ENCODE peak calls at places on chromosomes 1 and 21, in five cellular contexts. B is GM23338, R is GM23248, F is OCI-LY7, M is MM.1S. H is an unnamed sample.

GRCh38 chr1:145705634-145706033 is 1.5 kb downstream of the PDZK1 start:
- DNase-seq in B (no peak), R (no peak), F (no peak), M (no peak), H (no peak)

GRCh38 chr21:43302356-43302700 is 124.6 kb downstream of the SIK1 start:
- DNase-seq in B (no peak), R (no peak), F (no peak), M (no peak), H (no peak)

GRCh38 chr1:202698276-202698675 is 12.0 kb downstream of the SYT2 start:
- DNase-seq in B (no peak), R (no peak), F (no peak), M (no peak), H (no peak)

GRCh38 chr1:53579221-53580008 is 120.2 kb downstream of the DMRTB1 start:
- DNase-seq in B (no peak), R (no peak), F (no peak), M (no peak), H (no peak)

GRCh38 chr1:24793762-24794161 is 48.5 kb downstream of the CLIC4 start:
- DNase-seq in B (no peak), R (peak; percentile 84), F (no peak), M (no peak), H (no peak)

GRCh38 chr1:107523061-107523460 is 382.2 kb downstream of the NTNG1 start:
- DNase-seq in B (no peak), R (no peak), F (no peak), M (no peak), H (no peak)

GRCh38 chr1:192610114-192610958 is 25.6 kb upstream of the RGS13 start:
- DNase-seq in B (peak; percentile 35), R (peak; percentile 55), F (peak; percentile 65), M (peak; percentile 59), H (no peak)

GRCh38 chr1:221543529-221544120 is 198.3 kb downstream of the DUSP10 start:
- DNase-seq in B (peak; percentile 58), R (peak; percentile 70), F (no peak), M (no peak), H (no peak)

GRCh38 chr1:69982992-69983391 is 222.4 kb downstream of the LRRC40 start:
- DNase-seq in B (no peak), R (peak; percentile 95), F (no peak), M (no peak), H (no peak)

GRCh38 chr1:226220473-226221189 is 2.8 kb upstream of the MIXL1 start:
- DNase-seq in B (peak; percentile 63), R (no peak), F (no peak), M (no peak), H (no peak)

GRCh38 chr1:234393190-234393589 is 19.9 kb downstream of the COA6 start:
- DNase-seq in B (peak; percentile 5), R (no peak), F (no peak), M (no peak), H (no peak)

GRCh38 chr1:178500091-178500770 is 3.5 kb upstream of the CLEC20A start:
- DNase-seq in B (peak; percentile 66), R (peak; percentile 18), F (no peak), M (no peak), H (no peak)

GRCh38 chr1:226875641-226876295 is 5.4 kb downstream of the PSEN2 start:
- DNase-seq in B (peak; percentile 51), R (no peak), F (no peak), M (no peak), H (peak; percentile 85)

GRCh38 chr1:209486861-209487260 is 96.7 kb upstream of the CAMK1G start:
- DNase-seq in B (no peak), R (peak; percentile 37), F (no peak), M (no peak), H (no peak)

GRCh38 chr1:58402444-58402843 is 144.1 kb downstream of the OMA1 start:
- DNase-seq in B (no peak), R (peak; percentile 49), F (no peak), M (no peak), H (no peak)

GRCh38 chr21:36728371-36729111 is 29.6 kb downstream of the SIM2 start:
- DNase-seq in B (no peak), R (no peak), F (no peak), M (no peak), H (no peak)

GRCh38 chr1:167905671-167906070 is 8.3 kb downstream of the ADCY10 start:
- DNase-seq in B (no peak), R (no peak), F (no peak), M (no peak), H (no peak)

GRCh38 chr1:228842094-228842775 is 107.0 kb downstream of the RHOU start:
- DNase-seq in B (no peak), R (peak; percentile 85), F (no peak), M (no peak), H (no peak)

GRCh38 chr1:100448371-100448770 is 89.6 kb upstream of the GPR88 start:
- DNase-seq in B (no peak), R (no peak), F (no peak), M (no peak), H (no peak)

GRCh38 chr1:174114788-174115448 is 44.4 kb upstream of the RABGAP1L start:
- DNase-seq in B (peak; percentile 89), R (peak; percentile 67), F (peak; percentile 75), M (peak; percentile 62), H (peak; percentile 17)

GRCh38 chr1:218809625-218810024 is 364.1 kb upstream of the LYPLAL1 start:
- DNase-seq in B (no peak), R (no peak), F (no peak), M (no peak), H (no peak)

GRCh38 chr1:63321061-63321787 is 1.1 kb upstream of the FOXD3 start:
- DNase-seq in B (peak; percentile 69), R (no peak), F (no peak), M (no peak), H (no peak)

DNA sequence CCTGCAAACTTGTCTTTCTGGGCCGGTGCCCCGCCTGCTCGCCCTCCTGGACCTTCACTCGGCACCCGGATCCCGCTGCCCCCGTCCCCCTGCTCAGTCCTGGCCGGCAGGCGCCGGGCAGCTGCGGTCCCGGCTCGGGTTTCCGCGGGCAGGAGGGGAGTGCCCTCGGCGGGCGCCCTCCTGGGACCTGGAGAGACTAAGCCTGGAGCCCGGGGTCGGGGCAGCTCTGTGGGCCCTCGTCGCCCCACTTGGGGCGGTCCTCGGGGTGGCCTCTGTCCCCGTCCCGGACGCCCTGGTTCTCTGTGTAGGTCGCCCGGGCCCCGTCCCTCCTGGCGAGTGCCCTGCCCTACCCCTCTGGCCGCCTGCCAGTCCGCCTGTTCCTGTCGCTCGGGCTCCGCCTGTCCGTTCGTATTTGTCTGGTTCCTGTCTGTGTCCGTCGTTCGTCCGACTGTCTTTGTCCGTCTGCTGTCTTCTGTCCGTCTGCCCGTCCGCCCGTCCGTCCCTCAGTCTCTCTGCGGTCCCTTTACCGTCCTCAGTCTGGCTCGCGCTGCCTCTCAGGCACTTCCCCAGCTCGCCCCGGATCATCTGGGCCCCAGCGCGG is 492 bp downstream of the SERINC2 start:
- DNase-seq in B (peak; percentile 43), R (peak; percentile 76), F (no peak), M (peak; percentile 19), H (peak; percentile 79)
- H2AFZ ChIP-seq in B (peak overlapping the region; percentile 95), R (peak overlapping the region; percentile 94), F (peak overlapping the region; percentile 37), M (peak overlapping the region; percentile 96), H (peak overlapping the region; percentile 92)

GRCh38 chr21:33362044-33362555 is 37.3 kb downstream of the IFNAR1 start:
- DNase-seq in B (peak; percentile 92), R (no peak), F (peak; percentile 72), M (peak; percentile 63), H (no peak)
- H3K9me2 ChIP-seq in B (no peaks in the 10 kb centered on the region), R (no peaks in the 10 kb centered on the region), F (no peaks in the 10 kb centered on the region), M (no peaks in the 10 kb centered on the region), H (no peaks in the 10 kb centered on the region)

DNA sequence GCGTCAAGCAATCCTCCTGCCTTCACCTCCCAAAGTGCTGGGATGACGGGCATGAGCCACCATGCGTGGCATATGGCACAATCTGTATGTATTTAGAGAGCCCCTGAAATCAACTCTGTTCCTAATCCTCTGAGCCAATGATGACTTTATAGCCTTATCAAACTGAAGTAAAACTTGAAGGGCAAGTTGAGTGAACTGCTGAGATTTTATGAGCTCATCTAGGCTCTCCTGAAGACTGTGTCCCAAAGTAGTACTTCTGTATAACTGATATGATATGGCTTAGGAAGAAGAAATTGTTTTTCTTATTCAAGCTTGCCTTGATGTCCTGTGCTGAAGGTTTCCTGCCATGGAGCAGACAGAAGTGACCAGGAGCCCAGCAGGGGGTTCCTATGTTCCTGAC is 23.7 kb upstream of the NKAIN1 start:
- DNase-seq in B (no peak), R (no peak), F (no peak), M (no peak), H (no peak)
- H3K36me3 ChIP-seq in B (peaks cover 70% of the 10 kb centered on the region), R (peaks cover 40% of the 10 kb centered on the region), F (peaks cover 93% of the 10 kb centered on the region), M (peaks cover 3% of the 10 kb centered on the region), H (no peaks in the 10 kb centered on the region)

DNA sequence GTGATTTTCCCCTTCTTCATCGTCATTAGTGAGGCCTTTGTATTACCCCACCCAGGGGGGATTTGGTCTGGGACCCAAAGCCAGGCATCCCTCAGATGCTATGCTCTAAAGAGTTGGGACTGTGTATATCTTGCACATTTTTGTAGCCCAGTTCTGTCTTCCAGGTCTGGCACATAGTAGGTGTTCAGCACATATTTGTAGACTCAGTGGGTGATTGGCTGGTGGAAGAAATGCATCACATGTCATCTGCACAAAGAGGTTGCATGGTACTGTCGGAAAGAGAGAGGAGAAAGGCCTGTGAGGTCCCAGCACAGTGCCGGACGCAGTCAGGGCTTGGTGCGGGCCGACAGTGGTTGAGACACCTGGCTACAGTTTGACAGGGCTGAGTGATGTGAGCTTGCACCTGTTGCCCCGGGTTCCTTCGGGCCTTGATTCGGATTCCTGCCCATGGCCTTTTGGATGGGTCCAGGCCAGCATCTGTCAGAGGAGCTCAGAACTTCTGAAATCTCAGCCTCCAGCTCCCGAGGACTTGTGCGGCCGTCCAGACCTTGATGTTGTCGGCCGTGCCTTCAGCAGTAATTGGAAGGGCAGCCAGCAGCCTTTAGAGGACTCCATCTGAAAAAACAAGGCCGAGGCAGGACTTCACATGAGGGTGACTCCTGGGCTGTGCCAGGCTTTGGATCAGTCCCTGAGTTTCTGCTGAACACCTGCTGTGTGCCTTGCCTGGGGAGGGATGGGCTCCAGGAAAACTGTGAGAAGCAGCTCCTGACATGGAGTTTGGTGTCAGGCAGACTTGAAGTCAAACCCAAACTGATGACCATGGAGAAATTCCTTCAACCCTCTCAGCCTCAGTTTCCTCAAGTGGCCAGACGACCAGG is 40.9 kb upstream of the PADI1 start:
- DNase-seq in B (no peak), R (no peak), F (no peak), M (no peak), H (no peak)
- H2AFZ ChIP-seq in B (no peak overlapping the region), R (no peak overlapping the region), F (no peak overlapping the region), M (no peak overlapping the region), H (no peak overlapping the region)

DNA sequence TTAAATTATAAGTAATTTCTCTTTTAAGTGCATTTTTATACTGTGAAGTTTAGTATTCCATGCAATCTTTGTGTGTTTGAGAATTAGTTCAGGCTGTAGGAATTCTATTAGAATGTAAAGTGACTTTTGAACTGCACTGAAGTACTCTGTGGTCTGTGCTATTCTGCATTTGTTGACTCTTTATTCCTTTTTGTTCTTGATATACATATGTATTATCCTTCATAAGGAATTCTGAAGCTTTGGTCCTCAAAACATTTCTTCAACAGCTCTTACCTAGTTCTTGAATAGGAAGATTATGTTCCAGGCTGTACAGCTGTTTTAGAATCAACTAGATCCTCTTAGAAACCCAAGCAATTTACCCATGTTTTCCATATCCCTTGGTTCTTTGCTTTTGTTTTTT is 158.0 kb downstream of the HS2ST1 start:
- DNase-seq in B (no peak), R (no peak), F (no peak), M (no peak), H (no peak)
- H3K9me2 ChIP-seq in B (no peaks in the 10 kb centered on the region), R (no peaks in the 10 kb centered on the region), F (no peaks in the 10 kb centered on the region), M (no peaks in the 10 kb centered on the region), H (no peaks in the 10 kb centered on the region)

H was measured in PC-9.